ENCODE peak calls at places on chromosomes 11 and 22, in five cellular contexts. B, E, C, M and W are unnamed samples.

GRCh38 chr22:23066200-23067022 is 3.9 kb upstream of the GNAZ start:
- DNase-seq in B (no peak), E (no peak), C (no peak), M (peak), W (no peak)

GRCh38 chr11:1226226-1226961 is 3.5 kb downstream of the MUC5B start:
- DNase-seq in B (no peak), E (peak), C (no peak), M (no peak), W (no peak)

GRCh38 chr22:50298937-50299656 is 8.3 kb downstream of the PLXNB2 start:
- DNase-seq in B (no peak), E (no peak), C (no peak), M (no peak), W (peak)

GRCh38 chr22:35524966-35525686 is 15.5 kb upstream of the RASD2 start:
- DNase-seq in B (no peak), E (no peak), C (no peak), M (no peak), W (peak)

GRCh38 chr22:43890901-43891331 is 897 bp downstream of the PNPLA5 start:
- DNase-seq in B (no peak), E (no peak), C (no peak), M (no peak), W (no peak)

GRCh38 chr11:69814411-69814810 is 4.8 kb downstream of the FGF3 start:
- DNase-seq in B (no peak), E (no peak), C (no peak), M (no peak), W (no peak)

GRCh38 chr22:36873614-36874308 is 13.0 kb downstream of the NCF4 start:
- DNase-seq in B (no peak), E (peak), C (peak), M (no peak), W (peak)

GRCh38 chr11:102226702-102227101 is 90.6 kb upstream of the BIRC3 start:
- DNase-seq in B (no peak), E (no peak), C (no peak), M (no peak), W (no peak)

GRCh38 chr11:119298726-119299125 is 18.2 kb downstream of the MCAM start:
- DNase-seq in B (no peak), E (no peak), C (no peak), M (no peak), W (no peak)